ENCODE peak calls at places on chromosomes 12 and 14, in seven cellular contexts. M, A, P, J, W, N and F are unnamed samples.

GRCh38 chr12:70154960-70155589 is 88.2 kb upstream of the CNOT2 start:
- DNase-seq in M (no peak), J (no peak), P (no peak), A (no peak), N (no peak), W (peak), F (no peak)

GRCh38 chr12:124172646-124173045 is 122.2 kb upstream of the RFLNA start:
- DNase-seq in W (no peak), P (no peak), J (no peak), A (peak), N (peak), M (no peak), F (no peak)

GRCh38 chr12:82596484-82596883 is 90.2 kb upstream of the TMTC2 start:
- DNase-seq in N (no peak), J (no peak), P (no peak), W (no peak), A (no peak), M (no peak), F (no peak)

GRCh38 chr14:104550849-104551728 is 28.5 kb upstream of the C14orf180 start:
- DNase-seq in P (no peak), W (no peak), A (no peak), J (peak), N (no peak), M (no peak), F (no peak)

GRCh38 chr14:99535448-99535847 is 54.2 kb downstream of the CCNK start:
- DNase-seq in W (no peak), P (no peak), N (no peak), A (no peak), M (no peak), J (no peak), F (no peak)

GRCh38 chr14:52888159-52888558 is 62.7 kb downstream of the FERMT2 start:
- DNase-seq in P (no peak), W (no peak), M (no peak), N (no peak), A (no peak), J (no peak), F (no peak)

GRCh38 chr14:24310666-24311604 is at the start of gene LTB4R:
- DNase-seq in A (no peak), J (peak), P (peak), W (no peak), N (no peak), M (peak), F (peak)

GRCh38 chr12:58647495-58647894 is 272.8 kb downstream of the LRIG3 start:
- DNase-seq in J (no peak), W (no peak), A (no peak), N (no peak), P (no peak), M (no peak), F (no peak)

GRCh38 chr12:120362516-120363273 is 6.3 kb downstream of the MSI1 start:
- DNase-seq in A (no peak), N (no peak), J (no peak), P (no peak), M (no peak), W (peak), F (no peak)

GRCh38 chr12:24596768-24597388 is 352.0 kb downstream of the BCAT1 start:
- DNase-seq in J (peak), P (no peak), W (no peak), A (peak), M (peak), N (no peak), F (no peak)

GRCh38 chr14:23436327-23437141 is 1.1 kb upstream of the MYH7 start:
- DNase-seq in M (no peak), P (no peak), W (no peak), N (no peak), A (no peak), J (no peak), F (peak)

GRCh38 chr14:34436118-34436905 is 25.7 kb downstream of the SPTSSA start:
- DNase-seq in M (peak), N (no peak), A (no peak), J (peak), P (no peak), W (no peak), F (no peak)

GRCh38 chr12:11673666-11674464 is 24.4 kb downstream of the ETV6 start:
- DNase-seq in A (no peak), J (no peak), N (no peak), W (no peak), P (no peak), M (no peak), F (no peak)

GRCh38 chr12:108798551-108799221 is 58.7 kb downstream of the SSH1 start:
- DNase-seq in M (no peak), N (no peak), A (no peak), W (no peak), P (no peak), J (peak), F (peak)

GRCh38 chr14:105282098-105282725 is 18.6 kb downstream of the BRF1 start:
- DNase-seq in P (no peak), W (no peak), M (no peak), A (no peak), N (no peak), J (no peak), F (no peak)

GRCh38 chr12:49916129-49916919 is 12.6 kb upstream of the FAIM2 start:
- DNase-seq in M (no peak), P (no peak), W (no peak), N (no peak), J (no peak), A (no peak), F (no peak)

GRCh38 chr12:119354187-119354586 is 19.7 kb downstream of the CCDC60 start:
- DNase-seq in A (no peak), J (no peak), P (no peak), M (no peak), W (no peak), N (no peak), F (no peak)

GRCh38 chr12:125340791-125341190 is 275.6 kb downstream of the AACS start:
- DNase-seq in A (no peak), P (no peak), J (peak), W (no peak), N (no peak), M (no peak), F (peak)